ENCODE peak calls at places on chromosomes 4 and X, in six cellular contexts. F is heart left ventricle; J is CD4-positive, CD25-positive, alpha-beta regulatory T cell; B is fibroblast of the aortic adventitia; Z is astrocyte; Y is bronchial epithelial cell. A is an unnamed sample.

GRCh38 chrX:107715331-107716044 is 60.1 kb downstream of the TSC22D3 start:
- DNase-seq in F (no peak), Y (peak; percentile 72), B (peak; percentile 44), Z (no peak), J (peak; percentile 32), A (no peak)

GRCh38 chrX:49264460-49264859 is at the start of gene FOXP3:
- DNase-seq in J (peak; percentile 74), Y (no peak), B (no peak), Z (no peak), F (no peak), A (no peak)

GRCh38 chr4:113878718-113879117 is 100.7 kb downstream of the ARSJ start:
- DNase-seq in Z (peak; percentile 75), J (no peak), Y (peak; percentile 15), F (no peak), B (no peak), A (peak; percentile 90)

GRCh38 chrX:116526010-116526409 is 63.2 kb upstream of the CT83 start:
- DNase-seq in Y (peak; percentile 69), B (no peak), J (no peak), F (no peak), Z (no peak), A (no peak)

GRCh38 chrX:99301990-99302389 is 1108.1 kb downstream of the PCDH19 start:
- DNase-seq in Z (no peak), J (no peak), Y (peak; percentile 17), B (no peak), F (no peak), A (no peak)

GRCh38 chrX:98067611-98068010 is 1183.9 kb downstream of the RPA4 start:
- DNase-seq in Y (peak; percentile 11), J (no peak), F (no peak), Z (peak; percentile 33), B (no peak), A (no peak)

GRCh38 chr4:185825737-185826136 is 13.7 kb upstream of the SORBS2 start:
- DNase-seq in B (no peak), Y (no peak), F (no peak), Z (no peak), J (no peak), A (no peak)

GRCh38 chr4:86942185-86942666 is 7.4 kb downstream of the AFF1 start:
- DNase-seq in F (no peak), B (peak; percentile 65), J (no peak), Z (peak; percentile 57), Y (peak; percentile 79), A (no peak)

GRCh38 chrX:50081282-50081955 is 119.4 kb downstream of the AKAP4 start:
- DNase-seq in Y (peak; percentile 27), F (peak; percentile 37), Z (no peak), B (peak; percentile 37), J (peak; percentile 3), A (no peak)

GRCh38 chr4:68466185-68466584 is 18.9 kb downstream of the TMPRSS11E start:
- DNase-seq in F (no peak), Z (peak; percentile 91), B (peak; percentile 37), Y (peak; percentile 95), J (no peak), A (peak; percentile 79)

GRCh38 chr4:78757574-78757973 is 18.6 kb upstream of the BMP2K start:
- DNase-seq in Z (no peak), Y (no peak), B (no peak), J (no peak), F (no peak), A (no peak)

GRCh38 chr4:181418491-181418890 is 824.7 kb upstream of the TENM3 start:
- DNase-seq in F (no peak), Y (no peak), Z (no peak), J (no peak), B (no peak), A (no peak)

GRCh38 chrX:153851981-153852380 is 21.6 kb upstream of the PDZD4 start:
- DNase-seq in Y (no peak), F (no peak), B (no peak), Z (no peak), J (no peak), A (no peak)

GRCh38 chrX:48003758-48004457 is at the start of gene ZNF182:
- DNase-seq in J (peak; percentile 94), F (peak; percentile 96), Z (peak; percentile 63), B (peak; percentile 85), Y (peak; percentile 72), A (peak; percentile 56)

GRCh38 chrX:105876658-105877057 is 54.3 kb downstream of the NRK start:
- DNase-seq in J (peak; percentile 19), B (no peak), Y (peak; percentile 54), Z (no peak), F (no peak), A (no peak)

GRCh38 chr4:70651864-70652506 is 14.3 kb downstream of the JCHAIN start:
- DNase-seq in Y (peak; percentile 55), F (no peak), B (peak; percentile 70), Z (peak; percentile 6), J (peak; percentile 39), A (no peak)

GRCh38 chr4:121070274-121070673 is 2.1 kb downstream of the NDNF start:
- DNase-seq in J (no peak), Z (no peak), F (no peak), B (no peak), Y (no peak), A (no peak)

GRCh38 chr4:174674305-174674840 is 152.1 kb upstream of the HPGD start:
- DNase-seq in Z (peak; percentile 18), F (no peak), Y (no peak), J (no peak), B (peak; percentile 65), A (peak; percentile 2)

GRCh38 chr4:38313175-38313574 is 350.8 kb upstream of the KLF3 start:
- DNase-seq in Z (no peak), Y (no peak), J (no peak), B (no peak), F (no peak), A (no peak)

GRCh38 chr4:17490575-17491059 is 21.3 kb downstream of the QDPR start:
- DNase-seq in J (no peak), F (no peak), Z (no peak), B (no peak), Y (no peak), A (no peak)

GRCh38 chr4:880684-881405 is 51.3 kb downstream of the GAK start:
- DNase-seq in Y (no peak), F (no peak), J (no peak), B (no peak), Z (no peak), A (no peak)

GRCh38 chr4:16140520-16141249 is 56.9 kb upstream of the PROM1 start:
- DNase-seq in J (no peak), Z (peak; percentile 99), B (peak; percentile 97), Y (peak; percentile 77), F (no peak), A (peak; percentile 99)

GRCh38 chrX:155745792-155746191 is 133.0 kb upstream of the TMLHE start:
- DNase-seq in J (no peak), Z (no peak), Y (peak; percentile 71), B (peak; percentile 47), F (peak; percentile 29), A (peak; percentile 12)

GRCh38 chrX:122094611-122095010 is 1047.2 kb downstream of the GLUD2 start:
- DNase-seq in B (peak; percentile 37), F (no peak), Z (peak; percentile 52), Y (peak; percentile 93), J (no peak), A (no peak)

GRCh38 chrX:73913580-73913979 is 350.6 kb downstream of the CHIC1 start:
- DNase-seq in F (no peak), Y (no peak), B (peak; percentile 65), Z (peak; percentile 34), J (no peak), A (no peak)

GRCh38 chrX:20663287-20663686 is 396.6 kb upstream of the RPS6KA3 start:
- DNase-seq in B (no peak), F (no peak), Y (no peak), J (no peak), Z (no peak), A (no peak)

GRCh38 chr4:7616193-7616592 is 181.5 kb upstream of the PSAPL1 start:
- DNase-seq in J (no peak), Z (no peak), F (no peak), B (no peak), Y (no peak), A (no peak)

GRCh38 chr4:10186228-10187214 is 69.9 kb upstream of the WDR1 start:
- DNase-seq in Y (no peak), F (no peak), Z (no peak), B (peak; percentile 29), J (no peak), A (no peak)

GRCh38 chrX:69321006-69321655 is 155.9 kb upstream of the PJA1 start:
- DNase-seq in Z (no peak), F (no peak), Y (no peak), B (no peak), J (no peak), A (no peak)

GRCh38 chr4:121421594-121421993 is 40.8 kb upstream of the QRFPR start:
- DNase-seq in F (no peak), J (peak; percentile 1), B (peak; percentile 8), Z (no peak), Y (peak; percentile 13), A (no peak)

GRCh38 chr4:176671532-176671931 is 121.2 kb downstream of the VEGFC start:
- DNase-seq in B (peak; percentile 41), Y (no peak), F (peak; percentile 42), J (no peak), Z (no peak), A (no peak)

GRCh38 chrX:85244411-85245210 is 820 bp downstream of the ZNF711 start:
- DNase-seq in F (no peak), Y (no peak), J (peak; percentile 2), B (no peak), Z (peak; percentile 18), A (no peak)

GRCh38 chrX:85243761-85244410 is at the start of the genes SATL1 and ZNF711:
- DNase-seq in J (no peak), F (peak; percentile 24), Z (peak; percentile 65), B (no peak), Y (no peak), A (no peak)

GRCh38 chrX:85243155-85243554 is 424 bp downstream of the SATL1 start:
- DNase-seq in Y (no peak), B (no peak), Z (no peak), J (no peak), F (no peak), A (no peak)
- H3K4me3 ChIP-seq in Y (no peak overlapping the region), B (no peak overlapping the region), Z (peak overlapping the region; percentile 87), J (no peak overlapping the region), F (no peak overlapping the region), A (peak overlapping the region; percentile 80)

GRCh38 chr4:158770671-158771070 is 1.8 kb downstream of the FNIP2 start:
- DNase-seq in B (no peak), F (no peak), Z (no peak), J (no peak), Y (no peak), A (no peak)
- H3K4me3 ChIP-seq in B (peak overlapping the region; percentile 89), F (no peak overlapping the region), Z (peak overlapping the region; percentile 14), J (no peak overlapping the region), Y (no peak overlapping the region), A (no peak overlapping the region)

GRCh38 chr4:83110970-83111369 is 3.6 kb downstream of the PLAC8 start:
- DNase-seq in F (no peak), Y (no peak), J (no peak), Z (no peak), B (no peak), A (no peak)
- H3K4me3 ChIP-seq in F (no peak overlapping the region), Y (no peak overlapping the region), J (peak overlapping the region; percentile 91), Z (no peak overlapping the region), B (no peak overlapping the region), A (no peak overlapping the region)

DNA sequence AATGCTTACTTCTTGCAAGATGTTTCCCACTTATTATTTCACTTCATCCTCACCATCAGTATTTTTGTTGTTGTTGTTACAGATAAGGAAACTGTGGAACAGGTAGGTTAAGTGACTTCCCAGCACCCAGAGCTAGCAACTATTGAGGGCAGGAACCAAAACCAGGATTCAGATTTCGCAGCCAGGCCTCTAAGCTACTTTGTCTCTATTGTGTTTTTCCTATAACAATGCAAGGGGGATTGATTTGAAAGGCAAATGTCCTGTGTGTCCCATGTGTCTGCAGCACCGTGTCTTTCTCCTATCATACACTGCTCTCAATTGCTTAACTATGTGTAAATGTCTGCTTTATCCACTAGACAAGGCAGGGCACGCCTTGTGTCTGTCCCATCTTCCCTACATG is 121.3 kb upstream of the FAM9C start:
- DNase-seq in Z (no peak), B (no peak), F (no peak), J (no peak), Y (no peak), A (no peak)
- H3K4me3 ChIP-seq in Z (no peak overlapping the region), B (no peak overlapping the region), F (no peak overlapping the region), J (no peak overlapping the region), Y (no peak overlapping the region), A (no peak overlapping the region)